ENCODE peak calls at places on chromosomes 3 and 15, in eight cellular contexts. R is trophoblast cell; E is cardiac muscle cell; L is spleen; V is CD4-positive, CD25-positive, alpha-beta regulatory T cell; Q is ovary; N is mesenchymal stem cell; F is CD8-positive, alpha-beta T cell. P is an unnamed sample. For H3K4me1 and H3K27me3, the result is how much of the 10 kb centered on the place peaks cover.

GRCh38 chr3:134148534-134148933 is 102.1 kb downstream of the RYK start:
- DNase-seq in F (no peak), L (no peak), Q (no peak), R (peak), V (no peak), E (no peak), N (no peak), P (no peak)

GRCh38 chr3:107208100-107208499 is 169.1 kb upstream of the CCDC54 start:
- DNase-seq in F (no peak), Q (peak), E (peak), N (peak), L (no peak), R (peak), V (no peak), P (no peak)

GRCh38 chr3:188812198-188812597 is 359.6 kb upstream of the TPRG1 start:
- DNase-seq in V (no peak), Q (no peak), F (no peak), L (no peak), R (no peak), N (no peak), E (no peak), P (no peak)

GRCh38 chr3:157174265-157174615 is 14.3 kb upstream of the CCNL1 start:
- DNase-seq in V (no peak), N (no peak), E (no peak), R (peak), F (no peak), Q (peak), L (peak), P (peak)

GRCh38 chr15:75307778-75308390 is 25.2 kb downstream of the GOLGA6D start:
- DNase-seq in Q (peak), F (no peak), R (peak), L (no peak), V (peak), E (peak), N (peak), P (peak)

GRCh38 chr3:138082085-138082991 is 33.1 kb downstream of the DZIP1L start:
- DNase-seq in V (peak), N (peak), L (no peak), E (peak), F (no peak), Q (no peak), R (peak), P (no peak)

GRCh38 chr15:74400313-74400850 is 32.9 kb upstream of the CYP11A1 start:
- DNase-seq in L (no peak), N (no peak), R (no peak), Q (no peak), E (no peak), V (no peak), F (no peak), P (no peak)

GRCh38 chr3:107969994-107970896 is 120.6 kb downstream of the CD47 start:
- DNase-seq in F (no peak), R (no peak), V (no peak), N (no peak), Q (no peak), L (no peak), E (peak), P (no peak)

GRCh38 chr3:36776436-36776835 is 12.1 kb upstream of the DCLK3 start:
- DNase-seq in E (no peak), R (no peak), N (no peak), F (no peak), Q (no peak), L (no peak), V (no peak), P (no peak)

GRCh38 chr3:119352863-119353527 is 58.8 kb downstream of the ARHGAP31 start:
- DNase-seq in F (no peak), E (peak), Q (no peak), R (peak), N (peak), V (peak), L (no peak), P (no peak)

GRCh38 chr3:123449092-123449985 is 449 bp upstream of the ADCY5 start:
- DNase-seq in V (no peak), F (no peak), E (peak), Q (peak), R (peak), L (peak), N (peak), P (peak)

GRCh38 chr3:23999012-23999641 is 54.0 kb downstream of the NR1D2 start:
- DNase-seq in F (peak), Q (peak), V (peak), R (peak), E (peak), N (peak), L (no peak), P (peak)

GRCh38 chr3:176767385-176767784 is 429.9 kb downstream of the TBL1XR1 start:
- DNase-seq in N (peak), Q (no peak), E (peak), R (peak), L (no peak), V (no peak), F (no peak), P (peak)

GRCh38 chr3:194773216-194773615 is 87.5 kb downstream of the FAM43A start:
- DNase-seq in V (no peak), Q (no peak), E (peak), N (peak), F (no peak), R (no peak), L (no peak), P (no peak)

GRCh38 chr3:63687569-63688233 is 35.2 kb downstream of the SNTN start:
- DNase-seq in N (no peak), R (no peak), Q (no peak), F (no peak), V (no peak), E (no peak), L (no peak), P (no peak)

GRCh38 chr3:31918179-31919165 is 62.6 kb downstream of the OSBPL10 start:
- DNase-seq in Q (no peak), E (peak), L (no peak), R (no peak), F (no peak), N (peak), V (peak), P (no peak)

GRCh38 chr3:110376119-110376518 is 695.5 kb upstream of the NECTIN3 start:
- DNase-seq in F (no peak), N (no peak), E (no peak), L (no peak), Q (no peak), R (no peak), V (no peak), P (no peak)

GRCh38 chr15:31607656-31608055 is 281.0 kb downstream of the KLF13 start:
- DNase-seq in N (no peak), E (no peak), R (peak), F (no peak), V (no peak), Q (no peak), L (no peak), P (no peak)

GRCh38 chr15:62125763-62126162 is 39.3 kb downstream of the C2CD4B start:
- DNase-seq in F (no peak), N (peak), R (peak), L (no peak), E (peak), Q (no peak), V (no peak), P (no peak)

GRCh38 chr3:69385723-69386483 is at the start of gene FRMD4B:
- DNase-seq in R (peak), E (peak), N (peak), L (peak), F (no peak), Q (peak), V (peak), P (peak)

GRCh38 chr15:40266828-40267304 is 16.0 kb downstream of the ANKRD63 start:
- DNase-seq in Q (peak), F (no peak), V (no peak), E (peak), R (peak), L (no peak), N (peak), P (no peak)

GRCh38 chr3:8619548-8619947 is 25.1 kb downstream of the SSUH2 start:
- DNase-seq in V (no peak), N (peak), F (no peak), Q (no peak), R (peak), L (no peak), E (peak), P (no peak)

GRCh38 chr15:84648539-84648938 is 5.5 kb downstream of the WDR73 start:
- DNase-seq in R (no peak), Q (no peak), E (peak), L (no peak), V (no peak), N (no peak), F (no peak), P (peak)

GRCh38 chr3:187292631-187293513 is 1.3 kb upstream of the MASP1 start:
- DNase-seq in Q (no peak), V (no peak), F (no peak), R (no peak), N (peak), E (peak), L (no peak), P (no peak)

GRCh38 chr3:146968204-146968651 is 363.1 kb upstream of the PLSCR5 start:
- DNase-seq in L (no peak), Q (no peak), V (no peak), F (no peak), E (peak), R (peak), N (peak), P (no peak)

GRCh38 chr3:126113733-126114132 is 29.8 kb upstream of the SLC41A3 start:
- DNase-seq in R (peak), N (no peak), F (no peak), V (no peak), E (no peak), Q (no peak), L (no peak), P (no peak)

GRCh38 chr15:55872471-55872870 is 120.9 kb downstream of the NEDD4 start:
- DNase-seq in E (no peak), Q (no peak), V (no peak), L (no peak), F (no peak), R (no peak), N (no peak), P (no peak)

GRCh38 chr15:45201557-45202246 is 13.9 kb upstream of the SHF start:
- DNase-seq in R (no peak), F (no peak), L (no peak), V (no peak), Q (no peak), E (no peak), N (no peak), P (no peak)

GRCh38 chr15:70569139-70569717 is 194.1 kb downstream of the UACA start:
- DNase-seq in N (peak), V (no peak), L (no peak), E (peak), F (peak), R (peak), Q (peak), P (no peak)

GRCh38 chr3:17070560-17070959 is 185.8 kb downstream of the PLCL2 start:
- DNase-seq in E (peak), R (peak), F (no peak), V (no peak), Q (peak), N (peak), L (no peak), P (no peak)

GRCh38 chr3:55524565-55525244 is 37.6 kb upstream of the WNT5A start:
- DNase-seq in N (no peak), L (no peak), Q (no peak), E (peak), V (no peak), F (no peak), R (peak), P (no peak)

GRCh38 chr3:13404625-13405452 is 15.3 kb downstream of the NUP210 start:
- DNase-seq in Q (no peak), E (no peak), N (no peak), L (peak), R (no peak), V (no peak), F (no peak), P (no peak)

GRCh38 chr15:41564286-41564959 is 5.4 kb downstream of the TYRO3 start:
- DNase-seq in L (peak), E (peak), V (no peak), N (peak), R (no peak), Q (peak), F (no peak), P (no peak)

GRCh38 chr3:3179407-3180094 is at the start of gene CRBN:
- DNase-seq in N (peak), R (peak), V (peak), Q (peak), F (peak), L (peak), E (peak), P (peak)

GRCh38 chr3:149080699-149081091 is 5.6 kb downstream of the HLTF start:
- DNase-seq in R (peak), L (no peak), E (peak), V (no peak), N (peak), F (no peak), Q (no peak), P (no peak)

DNA sequence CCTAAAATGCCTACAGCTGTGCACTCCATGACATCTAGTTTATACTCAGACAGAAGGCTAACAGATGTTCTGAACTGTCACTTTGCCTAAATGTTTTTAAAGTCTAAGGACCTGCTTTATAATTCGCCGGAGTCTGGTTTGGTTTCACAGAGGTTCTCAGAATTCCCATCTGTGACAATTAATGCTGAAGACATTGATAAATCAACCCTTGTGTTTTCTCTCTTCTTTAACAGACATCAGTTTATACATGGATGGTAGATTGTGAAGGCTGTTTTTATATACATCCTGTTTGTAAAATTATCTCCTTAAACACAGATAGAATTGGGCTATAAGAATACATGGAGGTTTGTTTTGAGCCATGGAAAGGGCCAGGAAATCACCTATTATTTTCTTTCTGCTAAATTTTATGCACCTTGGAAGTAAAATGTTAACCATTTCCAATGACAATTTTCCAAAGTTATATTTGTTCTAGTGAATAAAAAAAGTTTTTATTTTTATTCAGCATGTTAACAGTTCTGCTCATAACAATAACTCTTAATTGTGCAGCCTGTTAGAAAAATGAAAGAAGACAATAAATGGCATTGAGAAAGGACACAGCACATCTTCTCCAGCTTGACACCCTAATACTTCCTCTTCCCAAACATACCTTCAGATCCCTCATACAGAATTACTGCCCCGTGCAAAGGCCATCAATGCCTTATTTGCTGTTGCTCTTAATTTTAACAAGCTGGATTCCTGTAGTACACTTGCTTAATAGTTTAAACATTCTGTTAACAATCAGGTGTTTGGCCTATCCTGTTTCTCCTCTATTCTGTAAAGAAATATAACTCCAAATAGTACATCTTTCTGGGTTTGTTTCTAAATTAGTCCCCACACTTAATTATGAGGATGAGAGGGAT is 19.5 kb upstream of the SOX2 start:
- DNase-seq in Q (no peak), F (no peak), N (no peak), V (no peak), R (no peak), E (no peak), L (no peak), P (no peak)
- H3K4me3 ChIP-seq in Q (no peak), F (no peak), N (no peak), V (no peak), R (no peak), E (no peak), L (no peak), P (no peak)

GRCh38 chr15:99424978-99425665 is 140.7 kb upstream of the MEF2A start:
- DNase-seq in V (peak), Q (no peak), E (peak), N (peak), L (peak), R (peak), F (peak), P (peak)
- H3K4me1 ChIP-seq in V (under half), Q (under half), E (under half), N (under half), L (under half), R (under half), F (half or more), P (under half)

DNA sequence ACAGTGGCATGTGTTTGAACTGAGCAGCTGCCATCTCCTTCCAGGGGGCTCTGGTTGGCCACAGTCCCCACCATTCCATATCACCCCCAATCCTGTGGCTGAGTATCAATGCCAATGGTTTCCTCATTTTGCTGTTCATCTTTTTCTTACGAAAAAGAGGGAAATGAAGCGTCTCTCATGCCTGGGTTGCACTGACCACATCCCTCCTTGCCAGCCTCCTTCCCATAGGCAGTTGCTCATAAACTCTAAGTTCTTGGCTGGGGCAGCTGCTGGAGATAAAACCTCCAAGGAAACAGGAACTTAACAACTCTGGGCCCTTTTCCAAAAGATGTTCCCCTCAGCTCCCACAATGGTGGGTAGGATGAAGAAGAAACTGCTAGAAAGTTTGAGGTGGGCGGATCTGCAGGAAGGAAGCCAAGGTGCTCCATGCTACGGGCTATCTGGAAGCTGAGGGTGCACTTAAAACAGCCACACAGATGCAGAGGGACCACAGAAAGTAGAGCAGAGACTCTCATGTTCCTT is 29.3 kb downstream of the SLC6A11 start:
- DNase-seq in R (no peak), E (no peak), N (no peak), L (no peak), Q (no peak), F (no peak), V (no peak), P (peak)
- H3K27me3 ChIP-seq in R (under half), E (under half), N (half or more), L (under half), Q (under half), F (under half), V (under half), P (under half)

GRCh38 chr3:192060160-192060783 is 599.3 kb downstream of the PYDC2 start:
- DNase-seq in E (no peak), N (no peak), V (no peak), R (no peak), F (no peak), L (no peak), Q (no peak), P (no peak)

GRCh38 chr3:192068464-192069254 is 607.7 kb downstream of the PYDC2 start:
- DNase-seq in F (no peak), R (no peak), Q (no peak), N (no peak), V (no peak), L (no peak), E (no peak), P (no peak)

GRCh38 chr3:192062186-192062585 is 601.2 kb downstream of the PYDC2 start:
- DNase-seq in V (no peak), F (no peak), N (no peak), Q (no peak), E (no peak), R (no peak), L (no peak), P (no peak)

GRCh38 chr3:192064959-192065358 is 604.0 kb downstream of the PYDC2 start:
- DNase-seq in N (no peak), E (no peak), F (no peak), R (no peak), L (no peak), Q (no peak), V (no peak), P (no peak)

GRCh38 chr3:192063570-192063969 is 602.6 kb downstream of the PYDC2 start:
- DNase-seq in F (no peak), N (peak), V (no peak), L (peak), R (no peak), Q (no peak), E (peak), P (no peak)
- H3K4me3 ChIP-seq in F (no peak), N (no peak), V (no peak), L (no peak), R (no peak), Q (no peak), E (no peak), P (no peak)

P was measured in aorta.